ENCODE peak calls at places on chromosomes 13 and 19, in five cellular contexts. O, Z, W, G and X are unnamed samples.

GRCh38 chr19:16164222-16164890 is 9.0 kb downstream of the CIB3 start:
- DNase-seq in Z (no peak), G (no peak), W (no peak), O (no peak), X (no peak)

GRCh38 chr19:3932931-3933810 is at the start of gene NMRK2:
- DNase-seq in Z (no peak), W (no peak), G (no peak), O (no peak), X (no peak)

GRCh38 chr19:18972301-18972831 is 31.3 kb upstream of the HOMER3 start:
- DNase-seq in Z (no peak), O (no peak), G (no peak), W (no peak), X (no peak)

GRCh38 chr13:111317571-111318360 is 2.7 kb upstream of the TEX29 start:
- DNase-seq in O (no peak), W (no peak), G (no peak), Z (no peak), X (no peak)

GRCh38 chr19:10228925-10229324 is 2.2 kb downstream of the S1PR2 start:
- DNase-seq in G (peak; percentile 35), W (no peak), Z (no peak), O (no peak), X (no peak)

GRCh38 chr19:1168877-1169791 is 4.9 kb downstream of the SBNO2 start:
- DNase-seq in O (no peak), G (peak; percentile 72), Z (no peak), W (no peak), X (peak; percentile 47)

GRCh38 chr13:33015791-33016323 is 366 bp upstream of the KL start:
- DNase-seq in O (no peak), W (no peak), G (no peak), Z (no peak), X (no peak)

GRCh38 chr19:50882188-50882587 is 8.9 kb downstream of the KLK2 start:
- DNase-seq in O (no peak), W (no peak), G (no peak), Z (no peak), X (no peak)

GRCh38 chr19:41330946-41331678 is 21.1 kb downstream of the CCDC97 start:
- DNase-seq in G (no peak), O (no peak), Z (no peak), W (no peak), X (no peak)

GRCh38 chr19:3572855-3573161 is at the start of gene HMG20B:
- DNase-seq in W (no peak), O (no peak), G (no peak), Z (no peak), X (no peak)